ENCODE peak calls at places on chromosome 16, in six cellular contexts. S is nephron progenitor cell; T is esophagus muscularis mucosa; F is CD4-positive, alpha-beta T cell; Y is HFF-Myc; W is kidney epithelial cell. J is an unnamed sample.
A peak's percentile ranks its signal among the peaks of the same experiment; 100 is the strongest.

GRCh38 chr16:23505942-23506605 is 4.2 kb downstream of the GGA2 start:
- DNase-seq in T (no peak), F (no peak), Y (no peak), S (no peak), W (no peak), J (no peak)

GRCh38 chr16:52912565-52913173 is 140.0 kb downstream of the CHD9NB start:
- DNase-seq in S (peak; percentile 70), Y (peak; percentile 22), W (peak; percentile 7), F (no peak), T (no peak), J (peak; percentile 61)

GRCh38 chr16:30561212-30561816 is 3.1 kb upstream of the ZNF764 start:
- DNase-seq in T (no peak), S (no peak), W (no peak), Y (no peak), F (no peak), J (no peak)

GRCh38 chr16:25005445-25006306 is 9.5 kb downstream of the ARHGAP17 start:
- DNase-seq in T (no peak), W (no peak), Y (no peak), S (no peak), F (no peak), J (no peak)

GRCh38 chr16:24540575-24541240 is 1.3 kb downstream of the RBBP6 start:
- DNase-seq in Y (no peak), W (no peak), T (no peak), S (no peak), F (no peak), J (no peak)

GRCh38 chr16:83116274-83116892 is 489.6 kb downstream of the CDH13 start:
- DNase-seq in W (no peak), Y (no peak), T (no peak), S (no peak), F (no peak), J (no peak)

GRCh38 chr16:29680180-29680598 is 1.2 kb downstream of the QPRT start:
- DNase-seq in Y (no peak), W (peak; percentile 84), T (no peak), F (no peak), S (peak; percentile 18), J (no peak)

GRCh38 chr16:14036869-14037268 is 34.2 kb upstream of the MRTFB start:
- DNase-seq in Y (peak; percentile 52), W (no peak), T (no peak), F (no peak), S (no peak), J (no peak)

GRCh38 chr16:53509906-53510703 is 7.1 kb upstream of the AKTIP start:
- DNase-seq in W (no peak), S (peak; percentile 66), F (peak; percentile 55), T (no peak), Y (peak; percentile 38), J (peak; percentile 24)

GRCh38 chr16:87160218-87160617 is 157.0 kb downstream of the C16orf95 start:
- DNase-seq in F (no peak), T (no peak), W (no peak), S (no peak), Y (no peak), J (no peak)

GRCh38 chr16:82738699-82739098 is 111.9 kb downstream of the CDH13 start:
- DNase-seq in F (no peak), S (no peak), T (no peak), Y (no peak), W (no peak), J (no peak)

GRCh38 chr16:87192418-87193073 is 124.6 kb downstream of the C16orf95 start:
- DNase-seq in Y (no peak), W (no peak), S (no peak), F (no peak), T (no peak), J (no peak)

GRCh38 chr16:47970291-47970931 is 185.4 kb downstream of the ABCC12 start:
- DNase-seq in S (peak; percentile 41), Y (peak; percentile 11), F (no peak), W (peak; percentile 18), T (peak; percentile 77), J (peak; percentile 26)

GRCh38 chr16:8679156-8679555 is 4.7 kb downstream of the ABAT start:
- DNase-seq in S (no peak), Y (no peak), T (no peak), W (no peak), F (no peak), J (no peak)

GRCh38 chr16:9370071-9370491 is 278.6 kb downstream of the HAPSTR1 start:
- DNase-seq in W (no peak), S (peak; percentile 6), Y (no peak), F (no peak), T (no peak), J (no peak)

GRCh38 chr16:64152010-64152767 is 969.7 kb downstream of the CDH11 start:
- DNase-seq in T (no peak), S (no peak), W (no peak), F (no peak), Y (no peak), J (no peak)

GRCh38 chr16:13378151-13378550 is 476.8 kb downstream of the SHISA9 start:
- DNase-seq in F (no peak), S (no peak), T (no peak), W (no peak), Y (no peak), J (no peak)

GRCh38 chr16:56950881-56951771 is 10.6 kb upstream of the CETP start:
- DNase-seq in T (no peak), W (no peak), F (peak; percentile 61), S (peak; percentile 61), Y (no peak), J (peak; percentile 17)

GRCh38 chr16:2152695-2153506 is 2.7 kb upstream of the TRAF7 start:
- DNase-seq in S (no peak), F (no peak), W (no peak), Y (no peak), T (no peak), J (no peak)

GRCh38 chr16:57527610-57528360 is 8.6 kb downstream of the CCDC102A start:
- DNase-seq in T (no peak), S (no peak), Y (no peak), W (no peak), F (no peak), J (no peak)

GRCh38 chr16:60763869-60764268 is 1272.4 kb downstream of the CDH8 start:
- DNase-seq in W (no peak), F (no peak), Y (no peak), S (no peak), T (no peak), J (no peak)

DNA sequence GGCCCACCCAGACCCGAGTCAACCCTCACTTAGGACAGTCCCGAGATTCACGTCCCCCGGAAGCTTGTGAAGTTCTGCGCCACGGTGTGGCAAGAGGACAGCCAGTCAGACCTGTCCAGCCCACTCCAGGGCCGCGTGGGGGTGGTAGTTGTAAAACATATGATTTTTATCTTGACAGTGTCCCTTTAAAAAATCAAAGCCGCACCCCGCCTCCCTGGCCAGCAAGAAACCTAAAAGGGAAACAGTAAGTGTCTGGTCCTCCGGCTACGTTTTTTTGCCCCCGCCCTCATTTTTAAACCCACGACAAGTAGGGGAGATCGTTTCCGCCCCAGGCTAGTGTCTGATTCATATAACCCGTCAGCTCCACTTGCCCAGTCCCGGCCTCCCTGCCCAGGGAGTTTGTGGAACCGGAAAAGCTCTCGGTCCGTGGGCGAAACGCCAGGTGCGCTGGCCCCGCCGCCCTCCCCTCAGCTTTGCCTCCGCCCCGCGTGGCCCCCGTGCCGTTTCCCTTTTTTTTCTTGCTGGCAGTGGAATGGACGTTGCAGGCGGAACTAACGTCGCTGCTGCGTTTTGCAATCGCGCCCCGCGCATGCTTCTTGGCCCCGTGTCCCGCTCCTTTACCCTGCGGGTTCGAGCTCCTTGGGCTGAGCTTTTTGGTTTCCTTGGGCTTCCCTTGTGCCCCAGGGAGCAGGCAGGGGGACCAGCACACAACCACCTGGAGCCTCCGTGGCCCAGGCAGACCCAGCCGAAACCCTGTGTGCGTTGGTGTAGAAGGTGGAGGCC is 13.3 kb upstream of the NUDT16L1 start:
- DNase-seq in W (peak; percentile 31), T (no peak), S (no peak), F (no peak), Y (no peak), J (no peak)
- TF ChIP-seq CTCF in W (no peak), T (no peak), S (no peak), F (no peak), Y (no peak), J (no peak)

GRCh38 chr16:84979516-84979915 is 31.8 kb downstream of the ZDHHC7 start:
- DNase-seq in S (no peak), F (no peak), Y (no peak), W (no peak), T (no peak), J (no peak)

GRCh38 chr16:84986102-84986501 is 25.2 kb downstream of the ZDHHC7 start:
- DNase-seq in Y (no peak), W (no peak), S (no peak), F (no peak), T (no peak), J (no peak)

GRCh38 chr16:84985079-84986065 is 26.0 kb downstream of the ZDHHC7 start:
- DNase-seq in F (no peak), W (no peak), S (no peak), T (no peak), Y (peak; percentile 35), J (no peak)

GRCh38 chr16:84983308-84983707 is 28.0 kb downstream of the ZDHHC7 start:
- DNase-seq in T (no peak), F (no peak), Y (no peak), W (no peak), S (no peak), J (no peak)

GRCh38 chr16:84982434-84982833 is 28.9 kb downstream of the ZDHHC7 start:
- DNase-seq in S (no peak), W (no peak), T (no peak), Y (no peak), F (no peak), J (no peak)
- TF ChIP-seq CTCF in S (no peak), W (no peak), T (no peak), Y (no peak), F (no peak), J (peak; percentile 37)

DNA sequence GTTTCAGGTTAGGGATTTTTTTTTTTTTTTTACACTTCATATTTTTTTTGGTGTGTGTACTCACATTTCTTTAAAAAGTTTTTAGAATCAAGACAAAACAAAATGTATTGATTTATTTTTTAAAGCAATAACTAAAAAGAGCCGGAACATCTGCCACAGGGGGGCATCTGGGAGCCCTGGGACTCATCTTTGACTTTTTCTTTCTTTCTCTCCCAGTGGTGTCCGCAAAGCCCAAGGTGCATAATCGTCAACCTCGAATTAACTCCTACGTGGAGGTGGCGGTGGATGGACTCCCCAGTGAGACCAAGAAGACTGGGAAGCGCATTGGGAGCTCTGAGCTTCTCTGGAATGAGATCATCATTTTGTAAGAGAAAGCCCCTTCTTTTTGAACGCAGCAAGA is 36.3 kb downstream of the WWP2 start:
- DNase-seq in T (no peak), W (no peak), S (no peak), Y (no peak), F (no peak), J (no peak)
- TF ChIP-seq CTCF in T (peak; percentile 39), W (peak; percentile 54), S (peak; percentile 29), Y (peak; percentile 44), F (no peak), J (peak; percentile 36)

GRCh38 chr16:88407807-88408206 is 25.0 kb downstream of the ZNF469 start:
- DNase-seq in T (no peak), Y (no peak), W (no peak), S (no peak), F (no peak), J (no peak)

GRCh38 chr16:88404769-88405168 is 22.0 kb downstream of the ZNF469 start:
- DNase-seq in T (no peak), F (no peak), Y (no peak), W (no peak), S (no peak), J (no peak)

GRCh38 chr16:88405325-88406060 is 22.7 kb downstream of the ZNF469 start:
- DNase-seq in Y (peak; percentile 41), S (no peak), T (no peak), F (no peak), W (no peak), J (no peak)

GRCh38 chr16:88407042-88407420 is 24.3 kb downstream of the ZNF469 start:
- DNase-seq in Y (no peak), S (no peak), T (no peak), F (no peak), W (no peak), J (no peak)

GRCh38 chr16:88406096-88407041 is 23.6 kb downstream of the ZNF469 start:
- DNase-seq in S (no peak), T (no peak), Y (no peak), W (no peak), F (no peak), J (no peak)
- TF ChIP-seq CTCF in S (peak; percentile 18), T (no peak), Y (no peak), W (no peak), F (no peak), J (peak; percentile 26)

J was measured in progenitor cell of endocrine pancreas.